ENCODE peak calls at places on chromosomes 11 and 22, in ten cellular contexts. S is Ammon's horn, Z is IMR-90, F is T-cell, B is ureter, U is lower leg skin, K is PC-3, E is left ventricle myocardium inferior, P is stomach, N is activated T-cell treated with anti-CD3 and anti-CD28 coated beads for 4 hours. C is an unnamed sample.

GRCh38 chr22:30433773-30434172 is 8.2 kb downstream of the MTFP1 start:
- DNase-seq in S (no peak), Z (no peak), F (no peak), B (no peak), U (no peak), K (no peak), E (no peak), P (no peak), N (no peak), C (no peak)

GRCh38 chr11:95095858-95096587 is 6.4 kb downstream of the ENDOD1 start:
- DNase-seq in S (no peak), Z (peak), F (no peak), B (no peak), U (no peak), K (peak), E (no peak), P (no peak), N (no peak), C (no peak)

GRCh38 chr11:32402836-32403235 is 32.5 kb downstream of the WT1 start:
- DNase-seq in S (no peak), Z (no peak), F (no peak), B (no peak), U (no peak), K (no peak), E (no peak), P (no peak), N (no peak), C (no peak)

GRCh38 chr11:47192111-47192510 is 5.9 kb upstream of the PACSIN3 start:
- DNase-seq in S (no peak), Z (no peak), F (no peak), B (no peak), U (no peak), K (peak), E (no peak), P (no peak), N (no peak), C (no peak)

GRCh38 chr11:119396835-119397234 is 15.3 kb upstream of the USP2 start:
- DNase-seq in S (no peak), Z (no peak), F (no peak), B (no peak), U (no peak), K (no peak), E (no peak), P (no peak), N (no peak), C (no peak)

GRCh38 chr22:40334899-40335298 is 11.4 kb upstream of the ADSL start:
- DNase-seq in S (no peak), Z (no peak), F (no peak), B (no peak), U (no peak), K (no peak), E (no peak), P (no peak), N (no peak), C (no peak)

GRCh38 chr22:27644566-27644965 is 157.0 kb downstream of the MN1 start:
- DNase-seq in S (no peak), Z (no peak), F (no peak), B (no peak), U (no peak), K (no peak), E (no peak), P (no peak), N (no peak), C (no peak)

GRCh38 chr11:45146072-45147016 is at the start of gene PRDM11:
- DNase-seq in S (peak), Z (peak), F (peak), B (peak), U (peak), K (peak), E (no peak), P (peak), N (peak), C (peak)

GRCh38 chr11:125236072-125236825 is 71.7 kb downstream of the PKNOX2 start:
- DNase-seq in S (no peak), Z (no peak), F (no peak), B (no peak), U (no peak), K (no peak), E (no peak), P (no peak), N (no peak), C (no peak)

GRCh38 chr11:79949574-79949973 is 508.7 kb upstream of the TENM4 start:
- DNase-seq in S (no peak), Z (no peak), F (no peak), B (no peak), U (no peak), K (no peak), E (no peak), P (no peak), N (no peak), C (no peak)

GRCh38 chr11:21414928-21415327 is 745.5 kb downstream of the NELL1 start:
- DNase-seq in S (no peak), Z (no peak), F (no peak), B (no peak), U (no peak), K (no peak), E (no peak), P (no peak), N (no peak), C (no peak)

GRCh38 chr11:67269401-67270255 is 3.4 kb downstream of the GRK2 start:
- DNase-seq in S (no peak), Z (no peak), F (no peak), B (peak), U (no peak), K (no peak), E (no peak), P (peak), N (no peak), C (no peak)

GRCh38 chr11:705646-706438 is at the start of gene EPS8L2:
- DNase-seq in S (no peak), Z (no peak), F (no peak), B (peak), U (no peak), K (peak), E (no peak), P (peak), N (no peak), C (peak)

GRCh38 chr11:110251837-110252236 is 44.6 kb downstream of the RDX start:
- DNase-seq in S (no peak), Z (peak), F (no peak), B (no peak), U (no peak), K (peak), E (no peak), P (peak), N (no peak), C (no peak)

GRCh38 chr11:109785714-109786113 is 307.5 kb upstream of the ZC3H12C start:
- DNase-seq in S (no peak), Z (peak), F (no peak), B (no peak), U (no peak), K (peak), E (no peak), P (no peak), N (no peak), C (no peak)

GRCh38 chr11:73856001-73856663 is 20.5 kb downstream of the COA4 start:
- DNase-seq in S (peak), Z (no peak), F (no peak), B (no peak), U (no peak), K (no peak), E (no peak), P (no peak), N (no peak), C (no peak)

GRCh38 chr11:46216040-46216764 is 61.3 kb upstream of the CREB3L1 start:
- DNase-seq in S (no peak), Z (peak), F (no peak), B (no peak), U (no peak), K (no peak), E (no peak), P (peak), N (no peak), C (no peak)

GRCh38 chr22:37777122-37777687 is 30.5 kb upstream of the GCAT start:
- DNase-seq in S (no peak), Z (peak), F (no peak), B (peak), U (peak), K (peak), E (no peak), P (peak), N (no peak), C (peak)

GRCh38 chr11:15113381-15113780 is 1.3 kb upstream of the INSC start:
- DNase-seq in S (peak), Z (no peak), F (no peak), B (no peak), U (no peak), K (no peak), E (no peak), P (no peak), N (no peak), C (no peak)

GRCh38 chr11:62449451-62449851 is 30.6 kb downstream of the SCGB1A1 start:
- DNase-seq in S (no peak), Z (no peak), F (no peak), B (no peak), U (no peak), K (peak), E (no peak), P (peak), N (no peak), C (no peak)

GRCh38 chr11:117932426-117932825 is 3.2 kb upstream of the TMPRSS13 start:
- DNase-seq in S (no peak), Z (no peak), F (no peak), B (no peak), U (no peak), K (no peak), E (no peak), P (no peak), N (no peak), C (no peak)

GRCh38 chr11:13120691-13121090 is 111.6 kb downstream of the RASSF10 start:
- DNase-seq in S (no peak), Z (peak), F (no peak), B (no peak), U (no peak), K (peak), E (no peak), P (no peak), N (no peak), C (no peak)

GRCh38 chr11:122344281-122344680 is 228.3 kb upstream of the BLID start:
- DNase-seq in S (no peak), Z (peak), F (no peak), B (no peak), U (no peak), K (peak), E (no peak), P (no peak), N (no peak), C (no peak)

GRCh38 chr11:131957891-131958290 is 587.5 kb downstream of the NTM start:
- DNase-seq in S (no peak), Z (no peak), F (no peak), B (no peak), U (no peak), K (peak), E (no peak), P (no peak), N (no peak), C (no peak)

GRCh38 chr11:98725471-98725870 is 295.3 kb upstream of the CNTN5 start:
- DNase-seq in S (no peak), Z (no peak), F (no peak), B (no peak), U (no peak), K (no peak), E (no peak), P (no peak), N (no peak), C (no peak)

GRCh38 chr22:30116362-30117117 is 36.3 kb downstream of the HORMAD2 start:
- DNase-seq in S (no peak), Z (peak), F (no peak), B (no peak), U (no peak), K (peak), E (no peak), P (no peak), N (no peak), C (no peak)

GRCh38 chr11:86615495-86615894 is 56.9 kb downstream of the ME3 start:
- DNase-seq in S (no peak), Z (no peak), F (no peak), B (no peak), U (no peak), K (no peak), E (no peak), P (no peak), N (no peak), C (no peak)

GRCh38 chr11:32173435-32173834 is 82.6 kb downstream of the RCN1 start:
- DNase-seq in S (peak), Z (peak), F (no peak), B (peak), U (no peak), K (peak), E (peak), P (peak), N (no peak), C (peak)

GRCh38 chr22:26658671-26659478 is 1.5 kb downstream of the MIAT start:
- DNase-seq in S (no peak), Z (peak), F (peak), B (peak), U (peak), K (peak), E (no peak), P (peak), N (peak), C (no peak)

GRCh38 chr22:49289822-49290221 is 537.9 kb downstream of the BRD1 start:
- DNase-seq in S (no peak), Z (no peak), F (no peak), B (no peak), U (peak), K (no peak), E (no peak), P (no peak), N (no peak), C (no peak)

GRCh38 chr11:32056445-32056844 is 34.4 kb upstream of the RCN1 start:
- DNase-seq in S (no peak), Z (no peak), F (no peak), B (no peak), U (no peak), K (peak), E (no peak), P (no peak), N (no peak), C (no peak)

GRCh38 chr22:43998865-43999264 is 25.2 kb upstream of the PARVB start:
- DNase-seq in S (no peak), Z (no peak), F (no peak), B (no peak), U (no peak), K (no peak), E (peak), P (no peak), N (no peak), C (no peak)

GRCh38 chr11:119624102-119624615 is 104.8 kb downstream of the NECTIN1 start:
- DNase-seq in S (no peak), Z (no peak), F (no peak), B (no peak), U (no peak), K (peak), E (no peak), P (no peak), N (no peak), C (no peak)